ENCODE peak calls at places on chromosomes 5 and 9, in eight cellular contexts. N, U, X, R, O, Q, S and Y are unnamed samples.

GRCh38 chr5:98349251-98349989 is 424.0 kb upstream of the RGMB start:
- DNase-seq in U (peak; percentile 27), O (no peak), S (no peak), R (peak; percentile 79), N (no peak), X (no peak), Q (no peak), Y (peak; percentile 4)

GRCh38 chr9:75891277-75892167 is 1.0 kb downstream of the PCSK5 start:
- DNase-seq in R (peak; percentile 36), S (no peak), O (peak; percentile 14), U (peak; percentile 37), X (peak; percentile 11), Q (no peak), N (peak; percentile 34), Y (no peak)

GRCh38 chr9:37430841-37431597 is 8.5 kb downstream of the GRHPR start:
- DNase-seq in X (no peak), R (peak; percentile 32), Q (no peak), N (no peak), O (no peak), S (no peak), U (no peak), Y (no peak)

GRCh38 chr5:131947445-131947844 is 2.0 kb upstream of the MEIKIN start:
- DNase-seq in O (no peak), Q (no peak), R (no peak), S (no peak), N (no peak), U (no peak), X (no peak), Y (no peak)

GRCh38 chr5:30112842-30113241 is 1080.6 kb upstream of the CDH6 start:
- DNase-seq in X (no peak), Q (no peak), S (no peak), O (no peak), N (no peak), U (no peak), R (peak; percentile 29), Y (no peak)

GRCh38 chr5:84286662-84287061 is 98.0 kb downstream of the EDIL3 start:
- DNase-seq in X (no peak), N (no peak), O (no peak), S (no peak), R (peak; percentile 52), U (no peak), Q (no peak), Y (no peak)

GRCh38 chr5:78076351-78076750 is 218.1 kb downstream of the AP3B1 start:
- DNase-seq in U (no peak), S (no peak), R (peak; percentile 7), X (no peak), O (no peak), Q (no peak), N (no peak), Y (no peak)

GRCh38 chr5:131640043-131640856 is 5.2 kb upstream of the RAPGEF6 start:
- DNase-seq in S (peak; percentile 36), X (no peak), R (peak; percentile 50), U (no peak), N (peak; percentile 60), O (no peak), Q (no peak), Y (no peak)

GRCh38 chr5:102545175-102545574 is 46.4 kb upstream of the SLCO6A1 start:
- DNase-seq in X (no peak), N (no peak), U (peak; percentile 39), S (no peak), O (no peak), R (no peak), Q (peak; percentile 54), Y (peak; percentile 50)

GRCh38 chr5:148827723-148828122 is 1.3 kb downstream of the ADRB2 start:
- DNase-seq in O (no peak), X (no peak), S (no peak), N (no peak), U (no peak), R (peak; percentile 9), Q (no peak), Y (no peak)